ENCODE peak calls at places on chromosomes 7 and 10, in five cellular contexts. W, B, I, H and E are unnamed samples.
A peak's percentile ranks its signal among the peaks of the same experiment; 100 is the strongest.

GRCh38 chr10:110372656-110373055 is 67.9 kb upstream of the SMNDC1 start:
- DNase-seq in B (no peak), H (no peak), W (no peak), I (no peak), E (no peak)

GRCh38 chr10:97332586-97333350 is 1.8 kb downstream of the FRAT2 start:
- DNase-seq in I (no peak), H (no peak), B (no peak), W (no peak), E (peak; percentile 82)

GRCh38 chr10:67520924-67521520 is 175.0 kb downstream of the CTNNA3 start:
- DNase-seq in H (no peak), B (peak; percentile 33), W (peak; percentile 8), I (peak; percentile 22), E (peak; percentile 76)

GRCh38 chr10:70492786-70493659 is 14.5 kb downstream of the PALD1 start:
- DNase-seq in W (no peak), I (no peak), B (no peak), H (peak; percentile 30), E (no peak)

GRCh38 chr10:33263453-33263852 is 71.0 kb downstream of the NRP1 start:
- DNase-seq in W (no peak), B (no peak), H (no peak), I (no peak), E (no peak)

GRCh38 chr7:20786779-20787651 is at the start of gene SP8:
- DNase-seq in H (no peak), I (peak; percentile 96), B (no peak), W (peak; percentile 86), E (peak; percentile 73)

GRCh38 chr10:30300728-30301127 is 48.4 kb downstream of the MTPAP start:
- DNase-seq in B (no peak), H (no peak), W (no peak), I (no peak), E (no peak)

GRCh38 chr10:52239771-52240170 is 74.3 kb upstream of the DKK1 start:
- DNase-seq in W (no peak), B (no peak), H (no peak), I (no peak), E (no peak)

GRCh38 chr7:34497153-34497777 is 160.8 kb upstream of the NPSR1 start:
- DNase-seq in W (no peak), H (no peak), B (no peak), I (no peak), E (no peak)

GRCh38 chr10:120987359-120987758 is 136.2 kb downstream of the WDR11 start:
- DNase-seq in W (no peak), B (no peak), H (no peak), I (no peak), E (no peak)

GRCh38 chr7:55021951-55022617 is 3.3 kb downstream of the EGFR start:
- DNase-seq in B (no peak), I (no peak), W (no peak), H (no peak), E (no peak)

GRCh38 chr7:71871446-71871845 is 540.7 kb downstream of the CALN1 start:
- DNase-seq in B (no peak), I (no peak), H (no peak), W (no peak), E (no peak)

GRCh38 chr10:97640868-97641811 is 669 bp downstream of the PI4K2A start:
- DNase-seq in W (peak; percentile 29), B (peak; percentile 21), I (no peak), H (no peak), E (peak; percentile 44)

GRCh38 chr7:134690614-134691504 is 44.2 kb downstream of the BPGM start:
- DNase-seq in I (no peak), W (no peak), B (no peak), H (no peak), E (no peak)

GRCh38 chr10:96496281-96496925 is 17.3 kb downstream of the TLL2 start:
- DNase-seq in W (no peak), B (no peak), I (no peak), H (no peak), E (peak; percentile 69)